ENCODE peak calls at places on chromosomes 1 and 21, in four cellular contexts. One of them, this sample, is unnamed.

GRCh38 chr1:196594700-196595099 is 13.5 kb downstream of the KCNT2 start:
- DNase-seq in DMS153: no peak
- DNase-seq in T-cell: no peak
- DNase-seq in activated naive CD8-positive, alpha-beta T cell treated with anti-CD3 and anti-CD28 coated beads for 36 hours: no peak
- DNase-seq in this sample: no peak

GRCh38 chr1:90724361-90724760 is 7.3 kb upstream of the BARHL2 start:
- DNase-seq in activated naive CD8-positive, alpha-beta T cell treated with anti-CD3 and anti-CD28 coated beads for 36 hours: no peak
- DNase-seq in DMS153: no peak
- DNase-seq in T-cell: no peak
- DNase-seq in this sample: no peak

GRCh38 chr1:228305721-228306152 is 97.9 kb downstream of the OBSCN start:
- DNase-seq in activated naive CD8-positive, alpha-beta T cell treated with anti-CD3 and anti-CD28 coated beads for 36 hours: no peak
- DNase-seq in DMS153: no peak
- DNase-seq in T-cell: no peak
- DNase-seq in this sample: no peak

GRCh38 chr1:118809586-118809985 is 178.6 kb downstream of the TBX15 start:
- DNase-seq in DMS153: no peak
- DNase-seq in activated naive CD8-positive, alpha-beta T cell treated with anti-CD3 and anti-CD28 coated beads for 36 hours: no peak
- DNase-seq in T-cell: no peak
- DNase-seq in this sample: no peak

GRCh38 chr1:227417622-227418245 is 99.4 kb upstream of the CDC42BPA start:
- DNase-seq in DMS153: peak; percentile 47
- DNase-seq in T-cell: no peak
- DNase-seq in activated naive CD8-positive, alpha-beta T cell treated with anti-CD3 and anti-CD28 coated beads for 36 hours: no peak
- DNase-seq in this sample: no peak

GRCh38 chr1:20100632-20101355 is 18.5 kb downstream of the PLA2G2D start:
- DNase-seq in DMS153: peak; percentile 41
- DNase-seq in T-cell: peak; percentile 5
- DNase-seq in activated naive CD8-positive, alpha-beta T cell treated with anti-CD3 and anti-CD28 coated beads for 36 hours: peak; percentile 21
- DNase-seq in this sample: peak; percentile 43

GRCh38 chr1:203322480-203323179 is 17.3 kb downstream of the BTG2 start:
- DNase-seq in T-cell: no peak
- DNase-seq in DMS153: peak; percentile 60
- DNase-seq in activated naive CD8-positive, alpha-beta T cell treated with anti-CD3 and anti-CD28 coated beads for 36 hours: no peak
- DNase-seq in this sample: peak; percentile 83

GRCh38 chr1:159803946-159804695 is 2.0 kb downstream of the FCRL6 start:
- DNase-seq in activated naive CD8-positive, alpha-beta T cell treated with anti-CD3 and anti-CD28 coated beads for 36 hours: no peak
- DNase-seq in T-cell: no peak
- DNase-seq in DMS153: no peak
- DNase-seq in this sample: no peak

GRCh38 chr1:243264718-243265117 is 8.9 kb downstream of the SDCCAG8 start:
- DNase-seq in activated naive CD8-positive, alpha-beta T cell treated with anti-CD3 and anti-CD28 coated beads for 36 hours: no peak
- DNase-seq in T-cell: no peak
- DNase-seq in DMS153: no peak
- DNase-seq in this sample: peak; percentile 93

GRCh38 chr21:37208741-37209225 is 58.4 kb downstream of the VPS26C start:
- DNase-seq in activated naive CD8-positive, alpha-beta T cell treated with anti-CD3 and anti-CD28 coated beads for 36 hours: no peak
- DNase-seq in T-cell: no peak
- DNase-seq in DMS153: no peak
- DNase-seq in this sample: no peak

GRCh38 chr1:211332839-211333238 is 6.2 kb downstream of the TRAF5 start:
- DNase-seq in DMS153: no peak
- DNase-seq in activated naive CD8-positive, alpha-beta T cell treated with anti-CD3 and anti-CD28 coated beads for 36 hours: no peak
- DNase-seq in T-cell: no peak
- DNase-seq in this sample: no peak

GRCh38 chr1:242826706-242827336 is 302.3 kb upstream of the PLD5 start:
- DNase-seq in DMS153: no peak
- DNase-seq in T-cell: no peak
- DNase-seq in activated naive CD8-positive, alpha-beta T cell treated with anti-CD3 and anti-CD28 coated beads for 36 hours: no peak
- DNase-seq in this sample: no peak

GRCh38 chr1:96096138-96097011 is 625.2 kb upstream of the PTBP2 start:
- DNase-seq in T-cell: no peak
- DNase-seq in activated naive CD8-positive, alpha-beta T cell treated with anti-CD3 and anti-CD28 coated beads for 36 hours: no peak
- DNase-seq in DMS153: no peak
- DNase-seq in this sample: no peak

GRCh38 chr21:35792569-35792968 is 267.8 kb downstream of the SETD4 start:
- DNase-seq in DMS153: no peak
- DNase-seq in activated naive CD8-positive, alpha-beta T cell treated with anti-CD3 and anti-CD28 coated beads for 36 hours: no peak
- DNase-seq in T-cell: no peak
- DNase-seq in this sample: no peak

GRCh38 chr1:118185083-118185899 is at the start of gene SPAG17:
- DNase-seq in DMS153: no peak
- DNase-seq in T-cell: no peak
- DNase-seq in activated naive CD8-positive, alpha-beta T cell treated with anti-CD3 and anti-CD28 coated beads for 36 hours: peak; percentile 20
- DNase-seq in this sample: peak; percentile 11

GRCh38 chr21:42654913-42655796 is 1.7 kb downstream of the PDE9A start:
- DNase-seq in activated naive CD8-positive, alpha-beta T cell treated with anti-CD3 and anti-CD28 coated beads for 36 hours: no peak
- DNase-seq in DMS153: no peak
- DNase-seq in T-cell: no peak
- DNase-seq in this sample: no peak

GRCh38 chr1:212916395-212917133 is 33.8 kb upstream of the VASH2 start:
- DNase-seq in T-cell: no peak
- DNase-seq in DMS153: peak; percentile 65
- DNase-seq in activated naive CD8-positive, alpha-beta T cell treated with anti-CD3 and anti-CD28 coated beads for 36 hours: no peak
- DNase-seq in this sample: peak; percentile 6

GRCh38 chr1:1260843-1261560 is 12.7 kb downstream of the UBE2J2 start:
- DNase-seq in activated naive CD8-positive, alpha-beta T cell treated with anti-CD3 and anti-CD28 coated beads for 36 hours: no peak
- DNase-seq in T-cell: no peak
- DNase-seq in DMS153: no peak
- DNase-seq in this sample: peak; percentile 43

GRCh38 chr1:240621249-240621648 is 9.3 kb upstream of the GREM2 start:
- DNase-seq in T-cell: no peak
- DNase-seq in DMS153: no peak
- DNase-seq in activated naive CD8-positive, alpha-beta T cell treated with anti-CD3 and anti-CD28 coated beads for 36 hours: no peak
- DNase-seq in this sample: no peak

GRCh38 chr1:98298319-98298718 is 363.2 kb upstream of the SNX7 start:
- DNase-seq in T-cell: no peak
- DNase-seq in activated naive CD8-positive, alpha-beta T cell treated with anti-CD3 and anti-CD28 coated beads for 36 hours: no peak
- DNase-seq in DMS153: no peak
- DNase-seq in this sample: no peak

GRCh38 chr1:95850798-95851197 is 616.8 kb downstream of the RWDD3 start:
- DNase-seq in DMS153: no peak
- DNase-seq in T-cell: no peak
- DNase-seq in activated naive CD8-positive, alpha-beta T cell treated with anti-CD3 and anti-CD28 coated beads for 36 hours: no peak
- DNase-seq in this sample: no peak

GRCh38 chr1:169594391-169594790 is 8.1 kb upstream of the F5 start:
- DNase-seq in DMS153: no peak
- DNase-seq in activated naive CD8-positive, alpha-beta T cell treated with anti-CD3 and anti-CD28 coated beads for 36 hours: peak; percentile 57
- DNase-seq in T-cell: no peak
- DNase-seq in this sample: no peak

GRCh38 chr1:236066828-236067386 is 2.0 kb upstream of the NID1 start:
- DNase-seq in T-cell: peak; percentile 65
- DNase-seq in DMS153: no peak
- DNase-seq in activated naive CD8-positive, alpha-beta T cell treated with anti-CD3 and anti-CD28 coated beads for 36 hours: peak; percentile 72
- DNase-seq in this sample: no peak

GRCh38 chr1:227043755-227044154 is 103.7 kb downstream of the COQ8A start:
- DNase-seq in activated naive CD8-positive, alpha-beta T cell treated with anti-CD3 and anti-CD28 coated beads for 36 hours: no peak
- DNase-seq in T-cell: no peak
- DNase-seq in DMS153: no peak
- DNase-seq in this sample: no peak

GRCh38 chr1:62224182-62224581 is 29.5 kb downstream of the L1TD1 start:
- DNase-seq in DMS153: no peak
- DNase-seq in T-cell: no peak
- DNase-seq in activated naive CD8-positive, alpha-beta T cell treated with anti-CD3 and anti-CD28 coated beads for 36 hours: no peak
- DNase-seq in this sample: no peak

GRCh38 chr1:212915245-212916091 is 34.9 kb upstream of the VASH2 start:
- DNase-seq in T-cell: no peak
- DNase-seq in DMS153: peak; percentile 10
- DNase-seq in activated naive CD8-positive, alpha-beta T cell treated with anti-CD3 and anti-CD28 coated beads for 36 hours: no peak
- DNase-seq in this sample: peak; percentile 56

GRCh38 chr1:115313173-115313572 is 24.9 kb downstream of the NGF start:
- DNase-seq in DMS153: no peak
- DNase-seq in T-cell: no peak
- DNase-seq in activated naive CD8-positive, alpha-beta T cell treated with anti-CD3 and anti-CD28 coated beads for 36 hours: no peak
- DNase-seq in this sample: no peak

GRCh38 chr1:235943581-235944114 is 76.9 kb upstream of the LYST start:
- DNase-seq in activated naive CD8-positive, alpha-beta T cell treated with anti-CD3 and anti-CD28 coated beads for 36 hours: no peak
- DNase-seq in DMS153: no peak
- DNase-seq in T-cell: no peak
- DNase-seq in this sample: no peak

GRCh38 chr1:8152731-8153702 is 126.9 kb upstream of the ERRFI1 start:
- DNase-seq in T-cell: peak; percentile 77
- DNase-seq in activated naive CD8-positive, alpha-beta T cell treated with anti-CD3 and anti-CD28 coated beads for 36 hours: peak; percentile 36
- DNase-seq in DMS153: no peak
- DNase-seq in this sample: no peak

GRCh38 chr1:69400128-69400527 is 167.6 kb upstream of the LRRC7 start:
- DNase-seq in activated naive CD8-positive, alpha-beta T cell treated with anti-CD3 and anti-CD28 coated beads for 36 hours: no peak
- DNase-seq in T-cell: no peak
- DNase-seq in DMS153: no peak
- DNase-seq in this sample: no peak

GRCh38 chr1:26574690-26575349 is 45.3 kb downstream of the RPS6KA1 start:
- DNase-seq in activated naive CD8-positive, alpha-beta T cell treated with anti-CD3 and anti-CD28 coated beads for 36 hours: peak; percentile 31
- DNase-seq in DMS153: no peak
- DNase-seq in T-cell: no peak
- DNase-seq in this sample: no peak

GRCh38 chr1:12161662-12162458 is 4.9 kb upstream of the TNFRSF1B start:
- DNase-seq in DMS153: peak; percentile 82
- DNase-seq in T-cell: peak; percentile 60
- DNase-seq in activated naive CD8-positive, alpha-beta T cell treated with anti-CD3 and anti-CD28 coated beads for 36 hours: peak; percentile 84
- DNase-seq in this sample: peak; percentile 96

GRCh38 chr1:204443260-204443619 is 31.6 kb upstream of the PPP1R15B start:
- DNase-seq in DMS153: no peak
- DNase-seq in T-cell: no peak
- DNase-seq in activated naive CD8-positive, alpha-beta T cell treated with anti-CD3 and anti-CD28 coated beads for 36 hours: no peak
- DNase-seq in this sample: no peak

GRCh38 chr1:231724876-231725647 is 98.5 kb downstream of the DISC1 start:
- DNase-seq in activated naive CD8-positive, alpha-beta T cell treated with anti-CD3 and anti-CD28 coated beads for 36 hours: peak; percentile 9
- DNase-seq in T-cell: no peak
- DNase-seq in DMS153: peak; percentile 25
- DNase-seq in this sample: peak; percentile 58

GRCh38 chr1:64505232-64505943 is 35.5 kb downstream of the CACHD1 start:
- DNase-seq in DMS153: no peak
- DNase-seq in activated naive CD8-positive, alpha-beta T cell treated with anti-CD3 and anti-CD28 coated beads for 36 hours: peak; percentile 51
- DNase-seq in T-cell: peak; percentile 6
- DNase-seq in this sample: no peak

GRCh38 chr1:29033829-29034466 is 89.8 kb downstream of the TMEM200B start:
- DNase-seq in activated naive CD8-positive, alpha-beta T cell treated with anti-CD3 and anti-CD28 coated beads for 36 hours: no peak
- DNase-seq in DMS153: peak; percentile 81
- DNase-seq in T-cell: peak; percentile 10
- DNase-seq in this sample: peak; percentile 75

GRCh38 chr1:166920561-166921475 is 44.8 kb upstream of the TADA1 start:
- DNase-seq in activated naive CD8-positive, alpha-beta T cell treated with anti-CD3 and anti-CD28 coated beads for 36 hours: peak; percentile 7
- DNase-seq in DMS153: no peak
- DNase-seq in T-cell: no peak
- DNase-seq in this sample: no peak

GRCh38 chr1:28684937-28685336 is 16.4 kb downstream of the GMEB1 start:
- DNase-seq in DMS153: no peak
- DNase-seq in activated naive CD8-positive, alpha-beta T cell treated with anti-CD3 and anti-CD28 coated beads for 36 hours: no peak
- DNase-seq in T-cell: no peak
- DNase-seq in this sample: no peak

This sample was measured in endothelial cell of umbilical vein.